ENCODE peak calls at places on chromosomes 13 and 19, in six cellular contexts. D, N, V, U, G and H are unnamed samples.

GRCh38 chr13:94711561-94712286 is 621 bp downstream of the SOX21 start:
- DNase-seq in D (no peak), N (no peak), V (no peak), U (peak), G (no peak), H (no peak)

GRCh38 chr19:46756544-46756888 is 10.3 kb upstream of the STRN4 start:
- DNase-seq in D (no peak), N (no peak), V (no peak), U (no peak), G (no peak), H (no peak)

GRCh38 chr13:49553888-49554287 is 31.5 kb downstream of the RCBTB1 start:
- DNase-seq in D (no peak), N (no peak), V (no peak), U (no peak), G (no peak), H (no peak)

GRCh38 chr19:29843180-29844051 is 31.6 kb downstream of the CCNE1 start:
- DNase-seq in D (peak), N (peak), V (no peak), U (peak), G (peak), H (no peak)

GRCh38 chr13:19664481-19665230 is 31.2 kb downstream of the MPHOSPH8 start:
- DNase-seq in D (no peak), N (no peak), V (no peak), U (no peak), G (no peak), H (no peak)

GRCh38 chr13:103188688-103189326 is 122.6 kb upstream of the SLC10A2 start:
- DNase-seq in D (no peak), N (no peak), V (no peak), U (no peak), G (no peak), H (peak)

GRCh38 chr19:15671891-15672579 is 852 bp upstream of the CYP4F12 start:
- DNase-seq in D (no peak), N (no peak), V (no peak), U (no peak), G (no peak), H (peak)

GRCh38 chr13:76884571-76885202 is 1.5 kb downstream of the KCTD12 start:
- DNase-seq in D (peak), N (no peak), V (no peak), U (no peak), G (peak), H (no peak)

GRCh38 chr19:1690570-1691307 is 38.3 kb upstream of the TCF3 start:
- DNase-seq in D (peak), N (peak), V (no peak), U (no peak), G (no peak), H (no peak)

GRCh38 chr13:111339366-111340143 is 19.1 kb downstream of the TEX29 start:
- DNase-seq in D (no peak), N (no peak), V (no peak), U (no peak), G (no peak), H (no peak)

GRCh38 chr19:21092107-21092506 is 10.1 kb downstream of the ZNF714 start:
- DNase-seq in D (no peak), N (no peak), V (no peak), U (no peak), G (no peak), H (no peak)

GRCh38 chr13:80388506-80388905 is 47.6 kb upstream of the SPRY2 start:
- DNase-seq in D (no peak), N (no peak), V (no peak), U (no peak), G (no peak), H (no peak)

GRCh38 chr19:4633140-4633967 is 6.0 kb upstream of the TNFAIP8L1 start:
- DNase-seq in D (peak), N (peak), V (no peak), U (no peak), G (peak), H (peak)

GRCh38 chr13:33577037-33577436 is 240.9 kb upstream of the RFC3 start:
- DNase-seq in D (no peak), N (no peak), V (no peak), U (no peak), G (no peak), H (no peak)

GRCh38 chr13:46296920-46297319 is 85.2 kb downstream of the LRRC63 start:
- DNase-seq in D (no peak), N (no peak), V (no peak), U (no peak), G (peak), H (no peak)

GRCh38 chr19:41870401-41870873 is 6.6 kb upstream of the CD79A start:
- DNase-seq in D (no peak), N (no peak), V (no peak), U (no peak), G (no peak), H (peak)

DNA sequence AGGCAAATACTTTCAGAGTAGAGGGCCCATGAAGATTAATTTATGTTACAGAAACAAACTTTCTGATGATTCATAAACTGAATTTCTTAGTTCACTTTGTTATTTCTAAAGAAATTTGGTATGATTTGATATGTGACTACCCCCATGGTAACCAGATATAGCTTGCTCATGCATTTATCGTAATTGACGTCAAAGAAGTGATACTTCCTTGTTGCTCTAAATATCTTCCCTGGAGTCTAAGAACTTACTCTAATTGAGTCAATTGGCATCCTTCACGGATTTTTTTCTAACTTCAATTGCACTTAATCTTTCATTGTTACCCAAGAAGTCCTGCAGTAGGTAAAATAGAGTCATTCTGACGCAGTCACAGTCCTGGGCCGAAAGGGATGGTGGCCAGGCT is 240.9 kb downstream of the GPC5 start:
- DNase-seq in D (no peak), N (no peak), V (no peak), U (no peak), G (no peak), H (no peak)
- TF ChIP-seq POLR2A in D (no peak), N (no peak), V (no peak), U (no peak), G (no peak), H (no peak)

DNA sequence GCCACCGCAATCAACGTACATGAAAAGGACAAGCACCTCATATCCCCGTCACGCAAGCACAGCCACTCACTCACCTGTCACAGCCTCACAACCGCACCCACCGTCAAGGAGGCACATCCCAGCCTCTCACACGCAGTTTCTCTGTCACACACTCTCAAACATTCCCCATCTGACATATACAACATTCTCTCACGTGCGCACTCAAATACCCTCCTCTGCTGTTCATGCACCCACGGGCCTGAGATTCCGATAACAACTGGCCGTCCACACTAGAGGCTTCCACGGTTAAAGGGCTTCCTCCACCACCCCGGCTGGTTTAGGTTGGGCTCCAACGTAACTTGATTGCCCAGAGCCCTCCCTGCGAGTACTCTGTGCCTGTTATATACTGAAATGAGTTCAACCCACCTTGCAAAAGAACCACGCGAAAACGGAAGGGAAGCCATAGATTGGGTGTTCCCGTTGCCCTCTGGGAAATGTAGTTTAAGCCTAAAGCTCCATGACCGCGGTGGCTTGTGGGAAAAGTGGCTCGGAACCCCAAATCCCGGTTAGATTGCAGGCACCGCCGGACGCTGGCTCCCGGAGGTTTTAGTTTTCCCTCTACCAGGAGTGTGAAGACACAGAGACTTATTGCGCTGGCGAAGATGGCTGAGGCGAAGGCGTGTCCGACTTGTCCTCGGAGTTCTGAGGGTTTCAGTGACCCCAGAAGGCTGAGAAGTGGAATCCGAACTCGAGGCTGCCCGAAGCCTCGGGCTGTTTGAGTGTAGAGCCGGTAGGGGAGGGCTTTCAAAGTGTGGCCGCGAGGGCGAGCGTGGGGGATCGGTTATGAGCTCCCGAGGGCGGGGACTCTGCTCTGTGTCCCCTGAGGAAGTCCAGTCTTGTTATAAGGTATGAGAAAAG is at the start of gene ZNF573:
- DNase-seq in D (peak), N (peak), V (peak), U (peak), G (peak), H (peak)
- TF ChIP-seq POLR2A in D (no peak), N (no peak), V (peak), U (no peak), G (peak), H (peak)

DNA sequence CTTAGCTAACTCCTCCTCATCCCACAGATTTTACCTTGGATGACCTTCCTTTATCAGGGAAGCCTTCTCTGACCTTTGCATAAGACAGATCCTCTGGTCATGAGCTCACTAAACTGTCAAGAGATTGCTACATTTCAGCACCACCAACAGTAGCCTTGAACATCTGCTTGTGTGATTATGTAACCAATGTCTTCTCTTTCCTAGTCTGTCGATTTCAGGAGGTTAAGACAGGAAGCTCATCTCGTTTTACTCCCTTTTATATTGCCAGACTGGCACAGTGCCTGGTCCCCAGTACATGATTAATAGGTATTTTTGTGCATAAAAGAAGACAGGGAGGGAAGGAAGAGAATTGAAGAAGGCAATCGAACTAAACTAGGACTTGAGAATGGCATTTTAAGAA is 1697.7 kb downstream of the EFNB2 start:
- DNase-seq in D (no peak), N (no peak), V (no peak), U (no peak), G (no peak), H (no peak)
- TF ChIP-seq POLR2A in D (no peak), N (no peak), V (no peak), U (no peak), G (no peak), H (no peak)

DNA sequence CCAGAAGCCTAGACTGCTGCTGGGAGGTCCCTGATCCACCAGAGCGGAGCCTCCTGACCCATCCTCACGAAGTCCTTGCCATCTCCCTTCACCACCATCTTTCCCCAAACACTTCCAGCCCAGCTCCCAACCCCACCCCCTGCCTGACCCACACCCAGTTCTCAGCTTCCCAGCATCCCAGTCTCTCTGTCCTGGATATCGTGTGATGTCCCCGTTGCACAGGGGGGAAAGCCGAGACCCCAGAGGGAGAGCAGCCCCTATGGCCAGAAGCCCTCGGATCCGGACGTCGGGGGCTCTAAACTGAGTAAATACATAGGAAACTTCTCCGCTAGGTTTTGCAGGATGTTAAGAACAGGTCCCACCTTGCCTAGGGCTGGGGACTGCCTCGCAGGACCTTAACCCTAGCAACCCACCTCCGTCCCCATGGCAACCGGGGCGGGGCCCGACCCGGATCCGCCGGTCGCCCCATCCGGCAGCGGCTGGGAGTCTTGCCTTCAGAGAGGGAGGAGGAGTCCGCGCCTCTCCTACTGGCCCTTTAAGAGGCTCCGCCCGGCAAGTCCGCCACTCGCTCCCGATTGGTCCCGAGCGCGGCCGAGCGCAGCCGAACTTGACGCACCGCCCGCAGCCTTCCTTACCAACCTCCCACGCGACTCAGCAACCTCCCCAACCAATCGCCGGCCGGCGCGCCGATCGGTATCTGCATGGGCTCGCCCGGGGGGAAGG is 451 bp upstream of the HMG20B start:
- DNase-seq in D (peak), N (peak), V (peak), U (peak), G (peak), H (peak)
- TF ChIP-seq POLR2A in D (no peak), N (no peak), V (no peak), U (no peak), G (no peak), H (no peak)

DNA sequence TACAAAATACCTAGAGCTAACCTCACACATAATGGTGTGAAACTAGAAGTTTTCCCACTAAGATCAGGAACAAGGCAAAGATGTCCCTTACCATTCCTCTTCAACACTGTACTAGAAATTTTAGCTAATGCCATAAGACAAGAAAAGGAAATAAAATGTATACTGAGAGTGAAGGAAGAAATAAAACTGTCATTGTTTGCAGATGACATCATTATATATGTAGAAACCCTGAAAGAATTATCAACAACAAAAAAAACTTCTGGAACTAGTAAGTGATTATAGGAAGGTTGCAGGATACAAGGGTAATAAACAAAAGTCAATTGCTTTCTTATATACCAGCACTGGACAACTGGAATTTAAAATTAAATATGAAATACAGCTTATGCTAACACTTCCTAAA is 93.7 kb downstream of the TNFSF11 start:
- DNase-seq in D (no peak), N (no peak), V (no peak), U (no peak), G (no peak), H (no peak)
- TF ChIP-seq POLR2A in D (no peak), N (no peak), V (no peak), U (no peak), G (no peak), H (no peak)

DNA sequence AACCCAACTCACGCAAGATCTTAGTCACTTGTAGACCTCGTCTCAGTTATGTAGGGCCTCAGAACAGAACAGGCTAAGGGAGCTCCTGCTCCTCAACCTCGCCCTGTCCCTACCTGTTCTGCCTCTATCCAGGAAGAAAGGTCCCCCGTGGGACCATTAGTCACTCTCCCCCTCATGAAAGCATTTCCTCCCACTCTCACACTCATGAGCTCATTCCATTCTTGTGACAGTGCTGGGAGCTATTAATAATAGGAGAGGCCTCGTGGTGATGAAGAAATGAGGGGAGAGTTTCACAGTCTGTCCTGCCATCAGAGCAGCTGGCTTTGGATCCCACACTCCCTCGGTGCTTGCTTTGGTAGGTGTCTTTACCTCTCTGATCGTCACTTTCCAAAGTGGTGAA is 10.2 kb downstream of the PPP2R1A start:
- DNase-seq in D (peak), N (no peak), V (no peak), U (peak), G (peak), H (no peak)
- TF ChIP-seq POLR2A in D (no peak), N (no peak), V (no peak), U (no peak), G (no peak), H (no peak)

GRCh38 chr13:113232208-113233003 is 23.0 kb downstream of the CUL4A start:
- DNase-seq in D (no peak), N (no peak), V (no peak), U (no peak), G (no peak), H (no peak)
- TF ChIP-seq POLR2A in D (no peak), N (no peak), V (no peak), U (no peak), G (no peak), H (no peak)

GRCh38 chr19:20078696-20079095 is 896 bp downstream of the ZNF90 start:
- DNase-seq in D (peak), N (peak), V (no peak), U (peak), G (peak), H (no peak)

GRCh38 chr19:20079487-20079886 is 1.7 kb downstream of the ZNF90 start:
- DNase-seq in D (no peak), N (no peak), V (no peak), U (no peak), G (no peak), H (no peak)

GRCh38 chr19:20072936-20073335 is 4.9 kb upstream of the ZNF90 start:
- DNase-seq in D (no peak), N (no peak), V (no peak), U (no peak), G (no peak), H (no peak)

DNA sequence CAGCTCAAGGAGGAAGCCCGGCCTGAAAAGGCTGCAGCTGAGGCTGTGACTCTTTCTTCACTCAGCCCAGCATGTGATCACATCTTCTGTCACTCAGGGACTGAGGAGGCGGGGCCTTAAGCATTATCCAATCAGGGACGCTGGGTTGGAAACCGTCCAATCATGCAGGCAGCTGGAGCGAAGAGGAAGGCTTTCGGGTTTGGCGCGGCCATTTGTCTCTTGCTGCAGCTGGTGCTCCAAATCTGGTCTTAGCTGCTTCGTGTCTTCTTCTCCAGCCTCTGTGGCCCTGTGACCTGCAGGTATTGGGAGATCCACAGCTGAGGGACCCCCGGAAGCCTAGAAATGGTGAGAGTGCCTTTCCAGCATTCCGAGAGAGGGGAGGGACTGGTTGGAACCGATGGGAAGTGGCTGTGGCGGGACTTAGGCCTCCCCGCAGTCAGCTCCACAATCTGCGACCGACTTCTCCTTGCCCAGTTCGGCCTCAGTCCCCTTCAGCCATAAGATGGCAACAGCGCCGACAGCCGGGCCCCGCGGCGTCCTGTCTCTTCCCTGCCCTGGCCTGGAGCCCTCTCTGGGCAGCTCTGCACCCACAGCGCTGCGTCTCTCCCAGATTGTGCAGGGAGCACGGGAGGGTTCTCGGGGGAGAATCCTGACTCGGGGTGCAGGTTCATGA is at the start of gene ZNF90:
- DNase-seq in D (peak), N (peak), V (peak), U (peak), G (peak), H (peak)
- TF ChIP-seq POLR2A in D (no peak), N (no peak), V (no peak), U (no peak), G (no peak), H (no peak)

GRCh38 chr19:35539850-35540249 is 5.6 kb upstream of the TMEM147 start:
- DNase-seq in D (no peak), N (no peak), V (no peak), U (no peak), G (no peak), H (no peak)
- TF ChIP-seq POLR2A in D (no peak), N (no peak), V (no peak), U (no peak), G (no peak), H (no peak)